ENCODE peak calls at places on chromosomes 4 and X, in seven cellular contexts. M is B cell; R is kidney epithelial cell; P is heart right ventricle; A is ureter; E is activated T-helper 1 cell treated with anti-CD3 and anti-CD28 coated beads, Interleukin-12 subunit alpha, Interleukin-12 subunit beta, Interleukin-2, Interleukin-4 antibody, amounts not matched to agents 30 ng/mL and 10 ng/mL and 1 ng/mL, durations not matched to agents 14 hours and 24 hours and 36 hours; V is HFF-Myc. O is an unnamed sample.

GRCh38 chr4:80017125-80017854 is 55.7 kb downstream of the ANTXR2 start:
- DNase-seq in M (no peak), R (peak; percentile 63), P (no peak), A (no peak), E (no peak), V (peak; percentile 66), O (no peak)

GRCh38 chrX:71181558-71181909 is 36.9 kb downstream of the NLGN3 start:
- DNase-seq in M (peak; percentile 45), R (no peak), P (peak; percentile 4), A (no peak), E (peak; percentile 29), V (peak; percentile 9), O (no peak)

GRCh38 chr4:56186808-56187523 is 200.3 kb downstream of the AASDH start:
- DNase-seq in M (no peak), R (no peak), P (no peak), A (no peak), E (no peak), V (no peak), O (no peak)

GRCh38 chr4:182339246-182339645 is 96.0 kb downstream of the TENM3 start:
- DNase-seq in M (no peak), R (peak; percentile 10), P (no peak), A (no peak), E (no peak), V (no peak), O (no peak)

GRCh38 chrX:120463241-120463640 is 5.9 kb downstream of the LAMP2 start:
- DNase-seq in M (no peak), R (no peak), P (no peak), A (no peak), E (no peak), V (no peak), O (no peak)

GRCh38 chr4:125085-125820 is 952 bp downstream of the ZNF718 start:
- DNase-seq in M (no peak), R (peak; percentile 1), P (peak; percentile 37), A (peak; percentile 72), E (peak; percentile 9), V (no peak), O (peak; percentile 18)

GRCh38 chrX:48961585-48962091 is 4.2 kb upstream of the OTUD5 start:
- DNase-seq in M (no peak), R (no peak), P (no peak), A (no peak), E (no peak), V (no peak), O (no peak)

GRCh38 chrX:455199-455598 is 68.5 kb upstream of the PPP2R3B start:
- DNase-seq in M (no peak), R (no peak), P (no peak), A (no peak), E (no peak), V (no peak), O (no peak)

GRCh38 chrX:83022020-83022419 is 486.1 kb upstream of the POU3F4 start:
- DNase-seq in M (no peak), R (peak; percentile 4), P (no peak), A (no peak), E (no peak), V (no peak), O (no peak)

GRCh38 chrX:25025615-25026014 is 9.8 kb upstream of the ARX start:
- DNase-seq in M (no peak), R (no peak), P (no peak), A (no peak), E (no peak), V (no peak), O (no peak)

GRCh38 chr4:56650259-56651070 is 30.6 kb downstream of the HOPX start:
- DNase-seq in M (no peak), R (no peak), P (no peak), A (no peak), E (no peak), V (no peak), O (no peak)

GRCh38 chrX:35728481-35728880 is 69.7 kb upstream of the MAGEB16 start:
- DNase-seq in M (no peak), R (no peak), P (no peak), A (no peak), E (no peak), V (no peak), O (no peak)

GRCh38 chr4:123481034-123481433 is 84.4 kb downstream of the SPRY1 start:
- DNase-seq in M (no peak), R (peak; percentile 82), P (no peak), A (no peak), E (no peak), V (no peak), O (no peak)

GRCh38 chr4:172815499-172816175 is 353.0 kb upstream of the GALNT7 start:
- DNase-seq in M (no peak), R (no peak), P (no peak), A (no peak), E (no peak), V (no peak), O (no peak)

GRCh38 chr4:26858035-26858918 is 2.4 kb upstream of the STIM2 start:
- DNase-seq in M (no peak), R (no peak), P (no peak), A (no peak), E (no peak), V (no peak), O (no peak)

GRCh38 chr4:38177792-38178665 is 217.8 kb downstream of the PTTG2 start:
- DNase-seq in M (peak; percentile 41), R (no peak), P (peak; percentile 48), A (peak; percentile 76), E (no peak), V (no peak), O (no peak)

GRCh38 chr4:52982246-52982950 is 120.3 kb downstream of the RASL11B start:
- DNase-seq in M (no peak), R (no peak), P (no peak), A (no peak), E (no peak), V (no peak), O (no peak)

GRCh38 chr4:87896020-87896621 is 63.4 kb downstream of the MEPE start:
- DNase-seq in M (no peak), R (peak; percentile 87), P (no peak), A (peak; percentile 47), E (no peak), V (no peak), O (no peak)

GRCh38 chr4:5858020-5858769 is 34.7 kb downstream of the CRMP1 start:
- DNase-seq in M (no peak), R (no peak), P (no peak), A (no peak), E (no peak), V (no peak), O (no peak)

GRCh38 chr4:67332627-67333026 is 212.7 kb downstream of the CENPC start:
- DNase-seq in M (no peak), R (no peak), P (no peak), A (no peak), E (no peak), V (no peak), O (no peak)

GRCh38 chr4:7727727-7728126 is 211.9 kb downstream of the AFAP1 start:
- DNase-seq in M (no peak), R (no peak), P (no peak), A (no peak), E (no peak), V (no peak), O (no peak)

GRCh38 chr4:97457253-97457652 is 686.0 kb downstream of the STPG2 start:
- DNase-seq in M (no peak), R (peak; percentile 2), P (no peak), A (no peak), E (no peak), V (no peak), O (no peak)

GRCh38 chr4:149498246-149498645 is 317.4 kb downstream of the IQCM start:
- DNase-seq in M (no peak), R (no peak), P (no peak), A (no peak), E (no peak), V (no peak), O (no peak)

GRCh38 chrX:103475381-103475780 is 43.9 kb downstream of the RAB40A start:
- DNase-seq in M (no peak), R (no peak), P (no peak), A (no peak), E (no peak), V (no peak), O (no peak)

GRCh38 chr4:75030649-75031235 is 97.8 kb downstream of the PARM1 start:
- DNase-seq in M (no peak), R (no peak), P (no peak), A (no peak), E (no peak), V (no peak), O (no peak)